ENCODE peak calls at places on chromosomes 1 and 21, in four cellular contexts. G is CD8-positive, alpha-beta T cell; H is body of pancreas; J is HFF-Myc. D is an unnamed sample.

GRCh38 chr1:173479649-173480048 is 2.5 kb downstream of the PRDX6 start:
- DNase-seq in G (no peak), H (no peak), J (no peak), D (no peak)

GRCh38 chr1:20008391-20008841 is 29.0 kb upstream of the PLA2G2A start:
- DNase-seq in G (no peak), H (peak), J (peak), D (no peak)

GRCh38 chr21:45388611-45389296 is 16.2 kb upstream of the COL18A1 start:
- DNase-seq in G (no peak), H (peak), J (no peak), D (no peak)

GRCh38 chr1:29490204-29490934 is 254.0 kb downstream of the PTPRU start:
- DNase-seq in G (no peak), H (no peak), J (no peak), D (no peak)

GRCh38 chr1:45340816-45341215 is 576 bp upstream of the MUTYH start:
- DNase-seq in G (no peak), H (no peak), J (no peak), D (no peak)

GRCh38 chr1:53470155-53470554 is 11.0 kb downstream of the DMRTB1 start:
- DNase-seq in G (no peak), H (peak), J (no peak), D (peak)

GRCh38 chr1:193335797-193336428 is 149.5 kb upstream of the B3GALT2 start:
- DNase-seq in G (no peak), H (no peak), J (peak), D (no peak)

GRCh38 chr1:47507921-47508894 is 70.4 kb downstream of the FOXD2 start:
- DNase-seq in G (no peak), H (peak), J (no peak), D (peak)

GRCh38 chr1:226708342-226708780 is 30.7 kb downstream of the ITPKB start:
- DNase-seq in G (no peak), H (no peak), J (peak), D (no peak)

GRCh38 chr1:31374511-31375196 is 1.8 kb upstream of the FABP3 start:
- DNase-seq in G (no peak), H (peak), J (no peak), D (peak)

GRCh38 chr1:56715161-56715560 is 70.0 kb downstream of the PRKAA2 start:
- DNase-seq in G (no peak), H (no peak), J (no peak), D (no peak)

GRCh38 chr1:204563324-204563723 is 47.1 kb downstream of the MDM4 start:
- DNase-seq in G (no peak), H (no peak), J (no peak), D (no peak)

GRCh38 chr1:24828887-24829192 is 83.6 kb downstream of the CLIC4 start:
- DNase-seq in G (no peak), H (no peak), J (no peak), D (no peak)

D was measured in stomach.